ENCODE peak calls at places on chromosomes 12 and 14, in six cellular contexts. P is NCI-H2171; Y is left ventricle myocardium inferior; Z is ELF-1; O is stromal cell of bone marrow; A is activated T-helper 1 cell treated with anti-CD3 and anti-CD28 coated beads, Interleukin-2, amount 50 U/mL, for 16 hours. F is an unnamed sample.

GRCh38 chr12:132287391-132288238 is 41.8 kb downstream of the GALNT9 start:
- DNase-seq in Z (no peak), O (no peak), Y (no peak), A (no peak), P (no peak), F (no peak)

GRCh38 chr14:75518625-75519024 is 3.6 kb upstream of the BATF start:
- DNase-seq in Z (peak), A (no peak), O (no peak), Y (no peak), P (no peak), F (no peak)

GRCh38 chr14:22797017-22797917 is 18.0 kb downstream of the SLC7A7 start:
- DNase-seq in Z (no peak), Y (no peak), O (no peak), A (no peak), P (no peak), F (no peak)

GRCh38 chr12:65911321-65911720 is 87.0 kb downstream of the HMGA2 start:
- DNase-seq in Y (no peak), O (no peak), P (no peak), A (no peak), Z (no peak), F (no peak)

GRCh38 chr12:32918890-32919791 is 22.6 kb upstream of the PKP2 start:
- DNase-seq in Z (peak), P (peak), O (no peak), A (no peak), Y (no peak), F (no peak)

GRCh38 chr14:61179061-61179675 is 102.0 kb downstream of the TMEM30B start:
- DNase-seq in A (no peak), O (no peak), P (no peak), Z (no peak), Y (no peak), F (no peak)

GRCh38 chr12:93982847-93983315 is 165.5 kb upstream of the PLXNC1 start:
- DNase-seq in A (no peak), P (no peak), O (peak), Z (no peak), Y (no peak), F (no peak)

GRCh38 chr14:95119336-95119735 is 38.0 kb downstream of the DICER1 start:
- DNase-seq in Y (no peak), Z (no peak), O (no peak), A (no peak), P (no peak), F (no peak)

GRCh38 chr14:89589400-89590128 is 172.5 kb upstream of the FOXN3 start:
- DNase-seq in P (no peak), Z (no peak), Y (peak), O (no peak), A (no peak), F (no peak)

GRCh38 chr12:3724096-3724805 is 28.7 kb downstream of the CRACR2A start:
- DNase-seq in O (no peak), P (peak), A (no peak), Z (no peak), Y (no peak), F (no peak)

GRCh38 chr14:45716506-45716905 is 463.5 kb upstream of the MIS18BP1 start:
- DNase-seq in Y (no peak), Z (no peak), O (peak), A (no peak), P (peak), F (no peak)

GRCh38 chr14:23041729-23042128 is 283 bp upstream of the PSMB11 start:
- DNase-seq in O (no peak), A (no peak), P (no peak), Z (no peak), Y (no peak), F (no peak)

GRCh38 chr12:66236969-66237368 is 48.0 kb downstream of the IRAK3 start:
- DNase-seq in A (no peak), O (no peak), P (no peak), Z (no peak), Y (no peak), F (no peak)